ENCODE peak calls at places on chromosomes 11 and 22, in five cellular contexts. C, J, T, M and G are unnamed samples.

GRCh38 chr11:1201395-1202153 is 21.3 kb upstream of the MUC5B start:
- DNase-seq in C (no peak), J (no peak), T (no peak), M (no peak), G (no peak)

GRCh38 chr11:86978756-86979608 is 23.8 kb upstream of the FZD4 start:
- DNase-seq in C (no peak), J (no peak), T (peak), M (peak), G (no peak)

GRCh38 chr22:36221799-36222751 is 17.3 kb downstream of the APOL2 start:
- DNase-seq in C (peak), J (peak), T (peak), M (no peak), G (no peak)

GRCh38 chr11:2293396-2294339 is 8.1 kb downstream of the C11orf21 start:
- DNase-seq in C (peak), J (no peak), T (no peak), M (no peak), G (no peak)

GRCh38 chr11:61967177-61967923 is at the start of gene FTH1:
- DNase-seq in C (peak), J (peak), T (peak), M (peak), G (no peak)

GRCh38 chr11:72719144-72719543 is 33.1 kb downstream of the ARAP1 start:
- DNase-seq in C (no peak), J (no peak), T (no peak), M (no peak), G (no peak)

GRCh38 chr22:26906464-26906863 is 249.1 kb downstream of the MIAT start:
- DNase-seq in C (no peak), J (no peak), T (no peak), M (no peak), G (no peak)

GRCh38 chr22:37843746-37844089 is 416 bp downstream of the ANKRD54 start:
- DNase-seq in C (no peak), J (peak), T (no peak), M (no peak), G (no peak)

GRCh38 chr11:17208257-17208999 is 642 bp upstream of the PIK3C2A start:
- DNase-seq in C (peak), J (peak), T (peak), M (peak), G (no peak)

GRCh38 chr11:85444479-85444878 is 182.7 kb downstream of the DLG2 start:
- DNase-seq in C (no peak), J (no peak), T (no peak), M (no peak), G (no peak)

GRCh38 chr11:64659417-64660144 is 63.4 kb downstream of the NRXN2 start:
- DNase-seq in C (no peak), J (no peak), T (peak), M (peak), G (peak)

GRCh38 chr22:36300396-36301212 is 47.7 kb downstream of the APOL1 start:
- DNase-seq in C (no peak), J (peak), T (no peak), M (no peak), G (no peak)

GRCh38 chr11:5489571-5490357 is 1.3 kb downstream of the OR52D1 start:
- DNase-seq in C (no peak), J (no peak), T (no peak), M (no peak), G (no peak)

GRCh38 chr11:66322732-66323427 is 6.0 kb upstream of the CD248 start:
- DNase-seq in C (no peak), J (no peak), T (no peak), M (no peak), G (no peak)

GRCh38 chr11:986952-987305 is 49.6 kb downstream of the MUC6 start:
- DNase-seq in C (no peak), J (no peak), T (no peak), M (no peak), G (no peak)

GRCh38 chr11:28835790-28836189 is 727.6 kb downstream of the METTL15 start:
- DNase-seq in C (no peak), J (no peak), T (peak), M (peak), G (peak)

GRCh38 chr22:24751518-24751917 is 23.0 kb downstream of the PIWIL3 start:
- DNase-seq in C (no peak), J (no peak), T (no peak), M (no peak), G (no peak)

GRCh38 chr22:26474687-26475086 is 8.9 kb downstream of the HPS4 start:
- DNase-seq in C (no peak), J (no peak), T (no peak), M (no peak), G (no peak)

GRCh38 chr11:73308003-73308962 is at the start of gene ARHGEF17:
- DNase-seq in C (peak), J (peak), T (peak), M (peak), G (no peak)

GRCh38 chr22:28647216-28647615 is 32.4 kb downstream of the TTC28 start:
- DNase-seq in C (no peak), J (no peak), T (no peak), M (no peak), G (no peak)

GRCh38 chr22:42683599-42684283 is 34.5 kb upstream of the CYB5R3 start:
- DNase-seq in C (no peak), J (no peak), T (no peak), M (no peak), G (no peak)

GRCh38 chr22:46104170-46104880 is 46.0 kb upstream of the PPARA start:
- DNase-seq in C (no peak), J (no peak), T (no peak), M (no peak), G (no peak)

GRCh38 chr22:42692239-42693054 is 28.2 kb downstream of the A4GALT start:
- DNase-seq in C (no peak), J (no peak), T (peak), M (no peak), G (no peak)

GRCh38 chr11:127105578-127105977 is 105.0 kb upstream of the KIRREL3 start:
- DNase-seq in C (no peak), J (no peak), T (no peak), M (no peak), G (no peak)

GRCh38 chr11:73787051-73787642 is 527 bp upstream of the MRPL48 start:
- DNase-seq in C (no peak), J (no peak), T (no peak), M (no peak), G (no peak)

GRCh38 chr11:47215366-47215925 is 672 bp downstream of the DDB2 start:
- DNase-seq in C (no peak), J (no peak), T (no peak), M (no peak), G (no peak)

GRCh38 chr22:41636467-41636866 is 15.4 kb downstream of the XRCC6 start:
- DNase-seq in C (no peak), J (no peak), T (peak), M (peak), G (no peak)

GRCh38 chr11:120303004-120303637 is 22.0 kb upstream of the TLCD5 start:
- DNase-seq in C (peak), J (peak), T (peak), M (peak), G (peak)

GRCh38 chr22:43449205-43449830 is 37.5 kb downstream of the MPPED1 start:
- DNase-seq in C (no peak), J (no peak), T (no peak), M (no peak), G (no peak)

GRCh38 chr22:27676545-27677188 is 124.9 kb downstream of the MN1 start:
- DNase-seq in C (no peak), J (no peak), T (no peak), M (peak), G (no peak)

GRCh38 chr11:65275906-65276305 is 14.1 kb downstream of the POLA2 start:
- DNase-seq in C (no peak), J (no peak), T (no peak), M (no peak), G (no peak)

GRCh38 chr11:77294040-77294439 is 7.4 kb downstream of the GDPD4 start:
- DNase-seq in C (no peak), J (no peak), T (no peak), M (no peak), G (no peak)

GRCh38 chr22:20111689-20112622 is 3.9 kb upstream of the RANBP1 start:
- DNase-seq in C (no peak), J (no peak), T (no peak), M (no peak), G (no peak)
- TF ChIP-seq CTCF in C (no peak), J (no peak), T (no peak), M (no peak), G (no peak)

DNA sequence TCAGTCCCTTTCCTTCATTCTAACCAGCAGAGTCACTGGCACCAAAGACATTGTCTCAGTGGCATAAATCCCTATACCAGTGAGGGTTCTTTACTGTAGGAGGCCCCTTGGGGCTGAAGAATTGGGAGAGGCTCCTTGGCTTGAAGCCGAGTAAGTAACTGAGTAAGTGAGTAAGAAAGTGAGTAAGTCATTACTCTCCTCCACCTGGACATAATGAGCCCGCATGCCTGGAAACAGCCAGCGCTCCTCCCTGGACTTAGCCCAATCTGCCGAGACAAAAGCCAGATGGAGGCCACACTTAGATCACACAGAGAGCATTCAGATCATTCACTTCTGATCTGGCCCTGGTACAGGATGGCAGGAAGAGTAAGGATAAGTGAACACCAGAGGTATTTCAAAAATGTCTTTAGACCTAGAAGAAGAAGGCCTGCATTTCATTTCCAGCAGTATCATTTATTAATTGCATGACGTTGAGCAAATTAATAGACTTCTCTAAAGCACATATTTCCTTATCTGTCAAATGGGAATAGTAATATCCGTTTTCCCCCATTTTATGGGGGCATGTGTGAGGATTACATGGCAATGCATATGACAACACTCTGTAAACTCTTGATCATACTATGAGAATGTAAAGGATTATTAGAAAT is 8.2 kb upstream of the MICAL3 start:
- DNase-seq in C (peak), J (no peak), T (peak), M (peak), G (no peak)
- H3K4me3 ChIP-seq in C (no peak), J (no peak), T (no peak), M (no peak), G (no peak)

GRCh38 chr11:95835768-95836488 is 45.6 kb downstream of the CEP57 start:
- DNase-seq in C (peak), J (peak), T (peak), M (peak), G (peak)
- TF ChIP-seq CTCF in C (peak), J (peak), T (peak), M (peak), G (peak)

GRCh38 chr11:133082453-133082781 is 449.9 kb downstream of the OPCML start:
- DNase-seq in C (peak), J (no peak), T (no peak), M (no peak), G (no peak)
- H3K4me3 ChIP-seq in C (peak), J (no peak), T (no peak), M (no peak), G (no peak)

DNA sequence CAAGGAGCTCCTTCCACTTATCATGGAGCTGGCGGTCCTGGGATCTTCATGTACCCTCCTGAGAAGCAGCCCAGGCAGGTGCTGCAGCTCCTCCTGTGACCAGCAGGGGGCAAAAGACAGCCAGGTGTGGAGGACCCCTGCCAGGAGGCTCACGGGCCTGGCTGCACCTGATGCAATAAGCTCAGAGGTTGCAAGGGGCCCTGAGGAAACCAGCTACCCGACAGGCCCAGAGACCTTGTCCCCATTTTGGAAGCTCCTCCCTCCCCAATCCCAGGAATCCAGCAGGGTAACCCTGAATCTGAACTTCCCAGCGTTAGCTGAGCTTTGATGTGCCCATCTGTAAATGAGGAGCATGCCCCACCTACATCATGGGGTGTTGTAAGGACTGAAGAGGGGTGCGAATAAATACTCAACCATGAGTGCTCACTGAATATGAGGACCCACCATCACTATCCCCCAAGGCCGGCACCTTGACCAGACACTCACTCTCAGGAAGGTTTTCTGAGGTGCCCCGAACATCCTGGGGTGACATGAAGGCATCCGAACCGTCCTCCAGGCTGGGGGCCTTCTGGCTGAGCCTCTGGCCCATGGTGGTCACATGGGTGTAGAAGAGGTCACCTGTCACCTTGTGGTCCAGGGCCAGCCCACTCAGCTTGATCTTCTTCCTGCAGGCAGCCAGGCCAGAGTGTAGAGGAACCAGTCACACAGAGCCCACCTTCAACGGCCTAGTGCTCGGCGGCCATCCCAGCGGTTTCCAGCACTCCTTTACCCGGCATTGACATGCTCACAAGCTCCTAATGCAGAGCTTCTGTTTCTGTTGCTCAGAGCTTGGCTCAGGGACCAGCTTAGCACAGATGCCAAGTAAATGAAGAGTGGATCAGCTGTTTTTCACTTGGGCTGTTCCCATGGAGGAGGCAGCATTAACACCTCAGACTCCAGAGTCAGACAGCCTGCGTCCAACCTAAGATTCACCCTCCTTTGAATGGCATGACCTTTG is 21.7 kb downstream of the SLC43A1 start:
- DNase-seq in C (peak), J (peak), T (peak), M (no peak), G (no peak)
- TF ChIP-seq CTCF in C (peak), J (peak), T (peak), M (peak), G (peak)

DNA sequence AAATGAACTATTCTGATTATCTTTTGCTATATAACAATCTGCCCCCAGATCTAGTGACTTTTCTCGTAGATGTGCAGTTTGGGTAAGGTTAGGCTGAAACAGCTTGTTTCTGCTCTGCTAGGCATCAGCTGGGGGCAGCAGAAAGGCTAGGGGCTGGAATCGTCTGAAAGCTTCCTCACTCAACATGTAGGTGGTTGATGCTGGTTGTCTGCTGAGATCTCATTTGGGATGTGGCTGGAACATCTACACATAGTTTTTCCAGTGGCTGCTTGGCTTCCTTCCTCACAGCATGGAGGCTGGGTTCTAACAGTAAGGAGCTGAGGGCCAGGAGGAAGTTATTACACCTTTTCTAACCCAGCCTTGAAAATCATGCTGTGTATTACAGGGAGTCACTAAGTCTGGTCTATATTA is 30.2 kb downstream of the USP47 start:
- DNase-seq in C (no peak), J (no peak), T (no peak), M (no peak), G (no peak)
- H3K4me3 ChIP-seq in C (no peak), J (no peak), T (no peak), M (no peak), G (no peak)

GRCh38 chr11:78763664-78764063 is 189.0 kb upstream of the NARS2 start:
- DNase-seq in C (no peak), J (no peak), T (no peak), M (no peak), G (no peak)
- TF ChIP-seq CTCF in C (no peak), J (no peak), T (no peak), M (no peak), G (no peak)

GRCh38 chr11:116272181-116272789 is 500.5 kb downstream of the BUD13 start:
- DNase-seq in C (peak), J (no peak), T (no peak), M (no peak), G (no peak)

GRCh38 chr11:116281173-116282160 is 491.3 kb downstream of the BUD13 start:
- DNase-seq in C (no peak), J (no peak), T (no peak), M (no peak), G (no peak)

GRCh38 chr11:116278076-116278475 is 494.7 kb downstream of the BUD13 start:
- DNase-seq in C (peak), J (no peak), T (no peak), M (no peak), G (no peak)

GRCh38 chr11:116275634-116276033 is 497.2 kb downstream of the BUD13 start:
- DNase-seq in C (no peak), J (no peak), T (no peak), M (no peak), G (no peak)

GRCh38 chr11:116276051-116277044 is 496.4 kb downstream of the BUD13 start:
- DNase-seq in C (peak), J (peak), T (peak), M (peak), G (no peak)
- H3K4me3 ChIP-seq in C (peak), J (no peak), T (peak), M (no peak), G (peak)